ENCODE peak calls at places on chromosomes 12 and 14, in four cellular contexts. P is gastrocnemius medialis, S is heart left ventricle, H is ovary. J is an unnamed sample.

GRCh38 chr12:5872745-5873144 is 72.3 kb downstream of the ANO2 start:
- DNase-seq in P (no peak), S (no peak), H (no peak), J (no peak)

GRCh38 chr12:14558377-14559051 is 9.2 kb downstream of the PLBD1 start:
- DNase-seq in P (no peak), S (no peak), H (no peak), J (no peak)

GRCh38 chr14:66638688-66639087 is 130.7 kb downstream of the GPHN start:
- DNase-seq in P (no peak), S (no peak), H (no peak), J (no peak)

GRCh38 chr12:54616933-54617535 is 17.7 kb downstream of the LACRT start:
- DNase-seq in P (no peak), S (no peak), H (no peak), J (peak; percentile 39)

GRCh38 chr12:54561164-54561563 is 11.8 kb downstream of the PDE1B start:
- DNase-seq in P (peak; percentile 23), S (no peak), H (peak; percentile 74), J (no peak)

GRCh38 chr14:67987596-67987995 is 168.0 kb downstream of the RAD51B start:
- DNase-seq in P (no peak), S (no peak), H (no peak), J (no peak)

GRCh38 chr14:104355949-104356737 is 217.8 kb downstream of the KIF26A start:
- DNase-seq in P (no peak), S (no peak), H (no peak), J (no peak)

GRCh38 chr14:51977075-51977474 is 12.3 kb upstream of the RTRAF start:
- DNase-seq in P (no peak), S (no peak), H (no peak), J (no peak)

GRCh38 chr12:6187948-6188793 is 12.0 kb upstream of the CD9 start:
- DNase-seq in P (no peak), S (no peak), H (no peak), J (peak; percentile 68)

GRCh38 chr12:131096681-131097181 is 143.0 kb downstream of the ADGRD1 start:
- DNase-seq in P (no peak), S (peak; percentile 54), H (no peak), J (peak; percentile 79)

GRCh38 chr12:62260733-62261683 is 804 bp downstream of the USP15 start:
- DNase-seq in P (peak; percentile 25), S (no peak), H (no peak), J (peak; percentile 25)

GRCh38 chr12:54723653-54724256 is 75.6 kb upstream of the DCD start:
- DNase-seq in P (no peak), S (no peak), H (no peak), J (no peak)

GRCh38 chr14:99884834-99885648 is 91.8 kb downstream of the EML1 start:
- DNase-seq in P (no peak), S (no peak), H (no peak), J (no peak)

GRCh38 chr12:563899-564298 is 99.3 kb downstream of the NINJ2 start:
- DNase-seq in P (no peak), S (no peak), H (no peak), J (no peak)

GRCh38 chr12:89384050-89384749 is 31.9 kb upstream of the DUSP6 start:
- DNase-seq in P (peak; percentile 26), S (no peak), H (peak; percentile 29), J (no peak)

GRCh38 chr14:94112513-94113060 is 2.1 kb downstream of the IFI27 start:
- DNase-seq in P (no peak), S (no peak), H (no peak), J (no peak)

GRCh38 chr14:100320157-100320856 is 2.8 kb upstream of the SLC25A47 start:
- DNase-seq in P (no peak), S (no peak), H (no peak), J (no peak)

GRCh38 chr12:61530456-61530855 is 729.7 kb upstream of the USP15 start:
- DNase-seq in P (no peak), S (no peak), H (no peak), J (no peak)

DNA sequence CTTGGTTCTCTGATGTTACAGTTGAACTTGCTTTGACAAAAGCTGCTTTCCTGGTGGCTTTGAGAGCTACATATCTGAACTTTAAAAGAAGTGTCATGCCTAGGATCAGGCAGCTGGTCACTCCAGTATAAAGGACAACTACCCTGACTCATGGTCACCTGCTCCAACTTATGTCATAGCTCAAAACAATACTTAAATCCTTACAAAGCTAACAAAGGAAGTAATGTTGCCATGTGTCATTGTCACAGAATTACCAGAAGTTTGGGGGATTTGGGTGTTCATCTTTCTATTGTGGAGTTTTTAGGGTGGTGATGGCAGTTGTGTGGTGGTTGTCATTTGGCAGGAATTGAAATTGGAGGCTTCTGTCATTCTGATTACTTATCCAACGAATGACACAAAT is 1.8 kb upstream of the TCP11L2 start:
- DNase-seq in P (no peak), S (no peak), H (no peak), J (no peak)
- TF ChIP-seq POLR2A in P (no peak), S (no peak), H (no peak), J (no peak)

GRCh38 chr14:55578511-55578910 is 1.5 kb upstream of the KTN1 start:
- DNase-seq in P (no peak), S (no peak), H (no peak), J (no peak)
- H3K4me3 ChIP-seq in P (no peak overlapping the region), S (peak overlapping the region; percentile 78), H (peak overlapping the region; percentile 51), J (no peak overlapping the region)

GRCh38 chr14:60655898-60656754 is 6.8 kb upstream of the SIX1 start:
- DNase-seq in P (peak; percentile 19), S (no peak), H (no peak), J (no peak)

GRCh38 chr14:60658116-60658515 is 8.8 kb upstream of the SIX1 start:
- DNase-seq in P (no peak), S (no peak), H (no peak), J (no peak)

GRCh38 chr14:60657609-60657983 is 8.3 kb upstream of the SIX1 start:
- DNase-seq in P (no peak), S (no peak), H (no peak), J (no peak)

GRCh38 chr14:60655114-60655897 is 6.0 kb upstream of the SIX1 start:
- DNase-seq in P (no peak), S (no peak), H (no peak), J (no peak)

DNA sequence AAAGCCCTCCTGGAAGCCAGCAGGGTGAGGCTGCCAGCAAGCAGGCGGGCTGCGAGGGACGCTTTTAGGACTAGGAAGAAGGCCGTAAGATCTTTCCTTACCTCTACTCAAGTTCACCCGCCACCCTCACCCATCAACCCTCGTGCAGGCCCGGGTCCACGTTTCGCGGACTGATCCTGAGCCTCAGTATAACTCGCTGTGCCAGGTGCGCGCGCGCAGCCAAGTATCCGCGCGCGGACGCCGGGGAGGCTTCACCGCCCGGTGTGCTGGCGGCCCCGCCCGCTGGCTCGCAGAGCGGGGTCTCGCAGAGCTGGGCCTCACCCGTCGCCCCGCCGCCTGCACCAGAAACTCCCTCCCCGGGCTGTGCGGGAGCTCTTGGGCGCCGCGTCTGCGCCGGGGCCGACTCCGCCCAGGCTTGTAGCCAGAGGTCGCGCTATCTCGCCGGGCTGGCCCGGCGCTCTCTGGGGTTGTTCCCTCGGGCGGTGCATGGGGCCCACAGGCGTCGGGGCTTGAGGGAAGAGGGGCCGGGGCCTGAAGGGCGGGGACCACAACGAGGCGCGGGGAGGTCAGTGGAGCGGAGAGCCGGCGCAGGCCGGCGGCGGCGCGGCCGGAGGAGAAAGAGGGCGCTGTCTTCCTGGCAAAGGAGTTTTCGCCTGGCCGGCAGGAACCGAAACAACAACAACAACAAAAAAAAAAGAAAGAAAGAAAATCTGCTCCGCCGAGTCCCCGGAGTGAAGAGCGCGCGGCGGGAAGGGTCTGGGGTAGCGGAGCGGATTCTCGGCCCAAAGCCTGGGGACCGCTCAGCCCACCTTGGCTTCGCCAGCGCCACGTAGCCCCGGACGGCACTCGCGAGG is 7.7 kb upstream of the SIX1 start:
- DNase-seq in P (peak; percentile 88), S (peak; percentile 63), H (peak; percentile 57), J (peak; percentile 85)
- TF ChIP-seq CTCF in P (peak; percentile 70), S (peak; percentile 15), H (no peak), J (no peak)

DNA sequence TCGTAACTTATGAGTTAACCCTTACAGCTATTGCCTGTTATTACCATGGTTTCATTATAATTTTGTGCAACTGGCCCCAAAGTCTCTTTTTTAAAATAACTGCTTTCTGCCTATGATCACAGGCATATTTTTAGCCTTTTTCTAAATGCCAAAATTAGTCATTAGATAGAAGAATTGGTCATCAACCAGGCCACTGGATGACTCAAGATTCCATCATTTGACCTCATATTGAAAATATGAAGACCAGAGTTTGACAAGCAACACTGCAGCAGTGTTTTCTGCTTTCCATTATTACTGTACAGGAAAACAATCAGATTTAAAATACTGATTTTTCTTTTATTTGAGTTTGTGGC is 54.7 kb upstream of the OTOGL start:
- DNase-seq in P (no peak), S (no peak), H (no peak), J (no peak)
- TF ChIP-seq POLR2A in P (no peak), S (no peak), H (no peak), J (no peak)

GRCh38 chr12:55935742-55936151 is 4.8 kb downstream of the DGKA start:
- DNase-seq in P (no peak), S (no peak), H (peak; percentile 64), J (peak; percentile 87)
- H3K4me3 ChIP-seq in P (peak overlapping the region; percentile 16), S (peak overlapping the region; percentile 46), H (no peak overlapping the region), J (no peak overlapping the region)

GRCh38 chr12:109255377-109255776 is 53.7 kb downstream of the FOXN4 start:
- DNase-seq in P (no peak), S (no peak), H (no peak), J (no peak)
- TF ChIP-seq CTCF in P (no peak), S (no peak), H (no peak), J (no peak)

GRCh38 chr12:25699454-25699853 is 146.4 kb upstream of the LMNTD1 start:
- DNase-seq in P (no peak), S (no peak), H (no peak), J (no peak)
- TF ChIP-seq POLR2A in P (no peak), S (no peak), H (no peak), J (no peak)

GRCh38 chr12:110687770-110688169 is 1.1 kb downstream of the HVCN1 start:
- DNase-seq in P (no peak), S (no peak), H (no peak), J (no peak)
- H3K4me3 ChIP-seq in P (no peak overlapping the region), S (peak overlapping the region; percentile 84), H (no peak overlapping the region), J (no peak overlapping the region)

GRCh38 chr12:51450333-51450732 is 25.7 kb downstream of the SLC4A8 start:
- DNase-seq in P (no peak), S (no peak), H (no peak), J (no peak)
- TF ChIP-seq CTCF in P (no peak), S (no peak), H (no peak), J (no peak)

GRCh38 chr14:73245401-73246325 is 8.4 kb downstream of the PAPLN start:
- DNase-seq in P (no peak), S (peak; percentile 85), H (no peak), J (no peak)
- TF ChIP-seq POLR2A in P (no peak), S (no peak), H (no peak), J (no peak)

J was measured in lower leg skin.